ENCODE peak calls at places on chromosomes 12 and 14, in ten cellular contexts. One of them, this sample, is unnamed.

GRCh38 chr14:89473979-89474378 is 56.9 kb upstream of the FOXN3 start:
- DNase-seq in ELF-1: no peak
- DNase-seq in C1 segment of cervical spinal cord: no peak
- DNase-seq in RPMI8226: no peak
- DNase-seq in HT1080: no peak
- DNase-seq in COLO829: no peak
- DNase-seq in non-pigmented ciliary epithelial cell: peak; percentile 31
- DNase-seq in NCI-H526 treated with DMSO at 0.1 percent for 48 hours: no peak
- DNase-seq in activated T-cell treated with anti-CD3 and anti-CD28 coated beads for 1 hour: no peak
- DNase-seq in uterus: no peak
- DNase-seq in this sample: no peak

GRCh38 chr12:84804691-84805473 is 107.7 kb downstream of the SLC6A15 start:
- DNase-seq in ELF-1: no peak
- DNase-seq in C1 segment of cervical spinal cord: no peak
- DNase-seq in RPMI8226: no peak
- DNase-seq in HT1080: no peak
- DNase-seq in COLO829: no peak
- DNase-seq in non-pigmented ciliary epithelial cell: no peak
- DNase-seq in NCI-H526 treated with DMSO at 0.1 percent for 48 hours: no peak
- DNase-seq in activated T-cell treated with anti-CD3 and anti-CD28 coated beads for 1 hour: no peak
- DNase-seq in uterus: no peak
- DNase-seq in this sample: no peak

GRCh38 chr14:63273717-63274673 is 44.7 kb downstream of the GPHB5 start:
- DNase-seq in ELF-1: no peak
- DNase-seq in C1 segment of cervical spinal cord: no peak
- DNase-seq in RPMI8226: peak; percentile 6
- DNase-seq in HT1080: no peak
- DNase-seq in COLO829: no peak
- DNase-seq in non-pigmented ciliary epithelial cell: no peak
- DNase-seq in NCI-H526 treated with DMSO at 0.1 percent for 48 hours: no peak
- DNase-seq in activated T-cell treated with anti-CD3 and anti-CD28 coated beads for 1 hour: no peak
- DNase-seq in uterus: peak; percentile 64
- DNase-seq in this sample: peak; percentile 2

GRCh38 chr14:65131176-65131765 is 29.0 kb upstream of the MAX start:
- DNase-seq in ELF-1: no peak
- DNase-seq in C1 segment of cervical spinal cord: no peak
- DNase-seq in RPMI8226: no peak
- DNase-seq in HT1080: peak; percentile 39
- DNase-seq in COLO829: peak; percentile 55
- DNase-seq in non-pigmented ciliary epithelial cell: peak; percentile 32
- DNase-seq in NCI-H526 treated with DMSO at 0.1 percent for 48 hours: no peak
- DNase-seq in activated T-cell treated with anti-CD3 and anti-CD28 coated beads for 1 hour: no peak
- DNase-seq in uterus: no peak
- DNase-seq in this sample: peak; percentile 7

GRCh38 chr12:12684375-12685106 is 11.4 kb downstream of the GPR19 start:
- DNase-seq in ELF-1: peak; percentile 96
- DNase-seq in C1 segment of cervical spinal cord: no peak
- DNase-seq in RPMI8226: peak; percentile 43
- DNase-seq in HT1080: peak; percentile 48
- DNase-seq in COLO829: peak; percentile 40
- DNase-seq in non-pigmented ciliary epithelial cell: no peak
- DNase-seq in NCI-H526 treated with DMSO at 0.1 percent for 48 hours: peak; percentile 71
- DNase-seq in activated T-cell treated with anti-CD3 and anti-CD28 coated beads for 1 hour: no peak
- DNase-seq in uterus: no peak
- DNase-seq in this sample: peak; percentile 94

GRCh38 chr14:77007339-77007974 is 21.1 kb downstream of the IRF2BPL start:
- DNase-seq in ELF-1: no peak
- DNase-seq in C1 segment of cervical spinal cord: no peak
- DNase-seq in RPMI8226: no peak
- DNase-seq in HT1080: no peak
- DNase-seq in COLO829: no peak
- DNase-seq in non-pigmented ciliary epithelial cell: no peak
- DNase-seq in NCI-H526 treated with DMSO at 0.1 percent for 48 hours: no peak
- DNase-seq in activated T-cell treated with anti-CD3 and anti-CD28 coated beads for 1 hour: no peak
- DNase-seq in uterus: no peak
- DNase-seq in this sample: no peak

GRCh38 chr12:30599631-30600030 is 96.0 kb downstream of the IPO8 start:
- DNase-seq in ELF-1: no peak
- DNase-seq in C1 segment of cervical spinal cord: no peak
- DNase-seq in RPMI8226: no peak
- DNase-seq in HT1080: peak; percentile 9
- DNase-seq in COLO829: peak; percentile 62
- DNase-seq in non-pigmented ciliary epithelial cell: peak; percentile 37
- DNase-seq in NCI-H526 treated with DMSO at 0.1 percent for 48 hours: no peak
- DNase-seq in activated T-cell treated with anti-CD3 and anti-CD28 coated beads for 1 hour: no peak
- DNase-seq in uterus: no peak
- DNase-seq in this sample: peak; percentile 39

GRCh38 chr14:89720076-89720687 is 234.3 kb downstream of the EFCAB11 start:
- DNase-seq in ELF-1: no peak
- DNase-seq in C1 segment of cervical spinal cord: no peak
- DNase-seq in RPMI8226: no peak
- DNase-seq in HT1080: no peak
- DNase-seq in COLO829: no peak
- DNase-seq in non-pigmented ciliary epithelial cell: no peak
- DNase-seq in NCI-H526 treated with DMSO at 0.1 percent for 48 hours: no peak
- DNase-seq in activated T-cell treated with anti-CD3 and anti-CD28 coated beads for 1 hour: no peak
- DNase-seq in uterus: no peak
- DNase-seq in this sample: no peak

GRCh38 chr12:101299346-101299745 is 19.4 kb downstream of the UTP20 start:
- DNase-seq in ELF-1: no peak
- DNase-seq in C1 segment of cervical spinal cord: no peak
- DNase-seq in RPMI8226: no peak
- DNase-seq in HT1080: no peak
- DNase-seq in COLO829: no peak
- DNase-seq in non-pigmented ciliary epithelial cell: no peak
- DNase-seq in NCI-H526 treated with DMSO at 0.1 percent for 48 hours: no peak
- DNase-seq in activated T-cell treated with anti-CD3 and anti-CD28 coated beads for 1 hour: no peak
- DNase-seq in uterus: no peak
- DNase-seq in this sample: no peak

GRCh38 chr12:32107376-32108267 is 975 bp downstream of the BICD1 start:
- DNase-seq in ELF-1: peak; percentile 59
- DNase-seq in C1 segment of cervical spinal cord: no peak
- DNase-seq in RPMI8226: peak; percentile 38
- DNase-seq in HT1080: peak; percentile 79
- DNase-seq in COLO829: peak; percentile 91
- DNase-seq in non-pigmented ciliary epithelial cell: no peak
- DNase-seq in NCI-H526 treated with DMSO at 0.1 percent for 48 hours: peak; percentile 38
- DNase-seq in activated T-cell treated with anti-CD3 and anti-CD28 coated beads for 1 hour: peak; percentile 4
- DNase-seq in uterus: peak; percentile 27
- DNase-seq in this sample: peak; percentile 71

GRCh38 chr12:41932470-41932991 is 212.1 kb downstream of the GXYLT1 start:
- DNase-seq in ELF-1: peak; percentile 86
- DNase-seq in C1 segment of cervical spinal cord: no peak
- DNase-seq in RPMI8226: peak; percentile 74
- DNase-seq in HT1080: no peak
- DNase-seq in COLO829: no peak
- DNase-seq in non-pigmented ciliary epithelial cell: no peak
- DNase-seq in NCI-H526 treated with DMSO at 0.1 percent for 48 hours: no peak
- DNase-seq in activated T-cell treated with anti-CD3 and anti-CD28 coated beads for 1 hour: no peak
- DNase-seq in uterus: peak; percentile 32
- DNase-seq in this sample: no peak

GRCh38 chr12:93674386-93674785 is 2.8 kb upstream of the CRADD start:
- DNase-seq in ELF-1: no peak
- DNase-seq in C1 segment of cervical spinal cord: no peak
- DNase-seq in RPMI8226: no peak
- DNase-seq in HT1080: no peak
- DNase-seq in COLO829: no peak
- DNase-seq in non-pigmented ciliary epithelial cell: no peak
- DNase-seq in NCI-H526 treated with DMSO at 0.1 percent for 48 hours: no peak
- DNase-seq in activated T-cell treated with anti-CD3 and anti-CD28 coated beads for 1 hour: no peak
- DNase-seq in uterus: no peak
- DNase-seq in this sample: no peak

GRCh38 chr12:49838973-49839633 is 3.8 kb downstream of the BCDIN3D start:
- DNase-seq in ELF-1: peak; percentile 34
- DNase-seq in C1 segment of cervical spinal cord: no peak
- DNase-seq in RPMI8226: peak; percentile 53
- DNase-seq in HT1080: peak; percentile 57
- DNase-seq in COLO829: peak; percentile 42
- DNase-seq in non-pigmented ciliary epithelial cell: no peak
- DNase-seq in NCI-H526 treated with DMSO at 0.1 percent for 48 hours: peak; percentile 13
- DNase-seq in activated T-cell treated with anti-CD3 and anti-CD28 coated beads for 1 hour: no peak
- DNase-seq in uterus: no peak
- DNase-seq in this sample: peak; percentile 79

GRCh38 chr14:96149131-96149530 is 55.5 kb upstream of the BDKRB2 start:
- DNase-seq in ELF-1: no peak
- DNase-seq in C1 segment of cervical spinal cord: no peak
- DNase-seq in RPMI8226: no peak
- DNase-seq in HT1080: no peak
- DNase-seq in COLO829: no peak
- DNase-seq in non-pigmented ciliary epithelial cell: no peak
- DNase-seq in NCI-H526 treated with DMSO at 0.1 percent for 48 hours: no peak
- DNase-seq in activated T-cell treated with anti-CD3 and anti-CD28 coated beads for 1 hour: no peak
- DNase-seq in uterus: no peak
- DNase-seq in this sample: no peak

GRCh38 chr14:100268591-100269207 is 29.8 kb downstream of the YY1 start:
- DNase-seq in ELF-1: no peak
- DNase-seq in C1 segment of cervical spinal cord: no peak
- DNase-seq in RPMI8226: no peak
- DNase-seq in HT1080: no peak
- DNase-seq in COLO829: no peak
- DNase-seq in non-pigmented ciliary epithelial cell: no peak
- DNase-seq in NCI-H526 treated with DMSO at 0.1 percent for 48 hours: no peak
- DNase-seq in activated T-cell treated with anti-CD3 and anti-CD28 coated beads for 1 hour: no peak
- DNase-seq in uterus: no peak
- DNase-seq in this sample: no peak

GRCh38 chr12:13171921-13172859 is 24.3 kb upstream of the EMP1 start:
- DNase-seq in ELF-1: peak; percentile 67
- DNase-seq in C1 segment of cervical spinal cord: no peak
- DNase-seq in RPMI8226: no peak
- DNase-seq in HT1080: peak; percentile 80
- DNase-seq in COLO829: no peak
- DNase-seq in non-pigmented ciliary epithelial cell: no peak
- DNase-seq in NCI-H526 treated with DMSO at 0.1 percent for 48 hours: no peak
- DNase-seq in activated T-cell treated with anti-CD3 and anti-CD28 coated beads for 1 hour: no peak
- DNase-seq in uterus: no peak
- DNase-seq in this sample: no peak

GRCh38 chr12:120241561-120242274 is 23.8 kb downstream of the PXN start:
- DNase-seq in ELF-1: no peak
- DNase-seq in C1 segment of cervical spinal cord: no peak
- DNase-seq in RPMI8226: peak; percentile 1
- DNase-seq in HT1080: no peak
- DNase-seq in COLO829: no peak
- DNase-seq in non-pigmented ciliary epithelial cell: no peak
- DNase-seq in NCI-H526 treated with DMSO at 0.1 percent for 48 hours: no peak
- DNase-seq in activated T-cell treated with anti-CD3 and anti-CD28 coated beads for 1 hour: no peak
- DNase-seq in uterus: no peak
- DNase-seq in this sample: no peak

GRCh38 chr12:6090786-6091185 is 33.7 kb downstream of the VWF start:
- DNase-seq in ELF-1: no peak
- DNase-seq in C1 segment of cervical spinal cord: no peak
- DNase-seq in RPMI8226: no peak
- DNase-seq in HT1080: no peak
- DNase-seq in COLO829: no peak
- DNase-seq in non-pigmented ciliary epithelial cell: no peak
- DNase-seq in NCI-H526 treated with DMSO at 0.1 percent for 48 hours: no peak
- DNase-seq in activated T-cell treated with anti-CD3 and anti-CD28 coated beads for 1 hour: no peak
- DNase-seq in uterus: no peak
- DNase-seq in this sample: no peak

GRCh38 chr12:122841544-122842321 is 6.5 kb downstream of the HIP1R start:
- DNase-seq in ELF-1: peak; percentile 47
- DNase-seq in C1 segment of cervical spinal cord: no peak
- DNase-seq in RPMI8226: no peak
- DNase-seq in HT1080: no peak
- DNase-seq in COLO829: no peak
- DNase-seq in non-pigmented ciliary epithelial cell: no peak
- DNase-seq in NCI-H526 treated with DMSO at 0.1 percent for 48 hours: no peak
- DNase-seq in activated T-cell treated with anti-CD3 and anti-CD28 coated beads for 1 hour: no peak
- DNase-seq in uterus: no peak
- DNase-seq in this sample: no peak

GRCh38 chr12:12645485-12645884 is 33.8 kb downstream of the CREBL2 start:
- DNase-seq in ELF-1: no peak
- DNase-seq in C1 segment of cervical spinal cord: no peak
- DNase-seq in RPMI8226: peak; percentile 63
- DNase-seq in HT1080: no peak
- DNase-seq in COLO829: no peak
- DNase-seq in non-pigmented ciliary epithelial cell: no peak
- DNase-seq in NCI-H526 treated with DMSO at 0.1 percent for 48 hours: no peak
- DNase-seq in activated T-cell treated with anti-CD3 and anti-CD28 coated beads for 1 hour: peak; percentile 14
- DNase-seq in uterus: no peak
- DNase-seq in this sample: peak; percentile 51

GRCh38 chr12:92928431-92928961 is 599 bp downstream of the EEA1 start:
- DNase-seq in ELF-1: peak; percentile 32
- DNase-seq in C1 segment of cervical spinal cord: peak; percentile 5
- DNase-seq in RPMI8226: peak; percentile 39
- DNase-seq in HT1080: peak; percentile 9
- DNase-seq in COLO829: no peak
- DNase-seq in non-pigmented ciliary epithelial cell: no peak
- DNase-seq in NCI-H526 treated with DMSO at 0.1 percent for 48 hours: no peak
- DNase-seq in activated T-cell treated with anti-CD3 and anti-CD28 coated beads for 1 hour: peak; percentile 41
- DNase-seq in uterus: peak; percentile 44
- DNase-seq in this sample: peak; percentile 17

GRCh38 chr12:3752741-3753486 is at the start of gene CRACR2A:
- DNase-seq in ELF-1: peak; percentile 87
- DNase-seq in C1 segment of cervical spinal cord: no peak
- DNase-seq in RPMI8226: peak; percentile 78
- DNase-seq in HT1080: peak; percentile 83
- DNase-seq in COLO829: no peak
- DNase-seq in non-pigmented ciliary epithelial cell: no peak
- DNase-seq in NCI-H526 treated with DMSO at 0.1 percent for 48 hours: peak; percentile 35
- DNase-seq in activated T-cell treated with anti-CD3 and anti-CD28 coated beads for 1 hour: peak; percentile 72
- DNase-seq in uterus: peak; percentile 71
- DNase-seq in this sample: peak; percentile 56

This sample was measured in SK-MEL-5.